ENCODE peak calls at places on chromosomes 2 and 18, in five cellular contexts. X, O, W, M and S are unnamed samples.

GRCh38 chr2:11056614-11057013 is 98.7 kb upstream of the SLC66A3 start:
- DNase-seq in X (no peak), O (peak; percentile 79), W (peak; percentile 97), M (no peak), S (no peak)

GRCh38 chr2:183010112-183010511 is 28.1 kb downstream of the NCKAP1 start:
- DNase-seq in X (no peak), O (peak; percentile 42), W (peak; percentile 60), M (no peak), S (no peak)

GRCh38 chr2:130760754-130761751 is 5.7 kb downstream of the AMER3 start:
- DNase-seq in X (no peak), O (no peak), W (no peak), M (peak; percentile 38), S (no peak)

GRCh38 chr2:63642941-63643340 is 54.2 kb downstream of the MDH1 start:
- DNase-seq in X (no peak), O (no peak), W (no peak), M (no peak), S (no peak)

GRCh38 chr2:1731963-1732768 is 12.1 kb downstream of the PXDN start:
- DNase-seq in X (no peak), O (peak; percentile 93), W (peak; percentile 91), M (peak; percentile 60), S (peak; percentile 59)

GRCh38 chr18:50870138-50870845 is 8.6 kb upstream of the ME2 start:
- DNase-seq in X (no peak), O (no peak), W (peak; percentile 74), M (no peak), S (no peak)

GRCh38 chr18:41870817-41871216 is 84.2 kb upstream of the PIK3C3 start:
- DNase-seq in X (no peak), O (no peak), W (peak; percentile 19), M (no peak), S (no peak)

GRCh38 chr2:231911381-231911780 is 14.8 kb downstream of the NPPC start:
- DNase-seq in X (no peak), O (no peak), W (no peak), M (no peak), S (peak; percentile 9)

GRCh38 chr2:109129921-109130725 is 1.1 kb downstream of the SH3RF3 start:
- DNase-seq in X (no peak), O (no peak), W (peak; percentile 7), M (no peak), S (no peak)

GRCh38 chr2:197279997-197280756 is 30.4 kb downstream of the ANKRD44 start:
- DNase-seq in X (no peak), O (no peak), W (peak; percentile 71), M (no peak), S (no peak)

GRCh38 chr18:63447066-63447465 is 24.8 kb upstream of the VPS4B start:
- DNase-seq in X (no peak), O (no peak), W (no peak), M (no peak), S (no peak)

GRCh38 chr2:22340711-22341110 is 1044.3 kb upstream of the KLHL29 start:
- DNase-seq in X (no peak), O (no peak), W (no peak), M (no peak), S (no peak)

GRCh38 chr2:34486945-34487344 is 887.8 kb upstream of the FAM98A start:
- DNase-seq in X (no peak), O (no peak), W (no peak), M (no peak), S (no peak)

GRCh38 chr2:37713258-37713700 is 41.8 kb upstream of the CDC42EP3 start:
- DNase-seq in X (no peak), O (peak; percentile 80), W (peak; percentile 94), M (no peak), S (no peak)

GRCh38 chr18:5510109-5510846 is 33.5 kb downstream of the EPB41L3 start:
- DNase-seq in X (no peak), O (no peak), W (peak; percentile 54), M (no peak), S (no peak)

GRCh38 chr2:66840321-66841014 is 405.5 kb downstream of the MEIS1 start:
- DNase-seq in X (no peak), O (peak; percentile 47), W (no peak), M (no peak), S (no peak)

GRCh38 chr2:27083410-27084296 is 2.9 kb upstream of the KHK start:
- DNase-seq in X (no peak), O (no peak), W (no peak), M (peak; percentile 79), S (no peak)

GRCh38 chr2:127176371-127177311 is 43.5 kb downstream of the CYP27C1 start:
- DNase-seq in X (no peak), O (no peak), W (no peak), M (peak; percentile 92), S (no peak)

GRCh38 chr2:168138911-168139310 is 108.5 kb downstream of the STK39 start:
- DNase-seq in X (no peak), O (no peak), W (no peak), M (no peak), S (no peak)

GRCh38 chr18:63402246-63403164 is 19.8 kb downstream of the VPS4B start:
- DNase-seq in X (no peak), O (no peak), W (no peak), M (no peak), S (no peak)

GRCh38 chr2:215749092-215749957 is 264.0 kb downstream of the MREG start:
- DNase-seq in X (peak; percentile 66), O (no peak), W (peak; percentile 29), M (peak; percentile 85), S (no peak)

GRCh38 chr18:76882186-76882585 is 59.8 kb downstream of the ZNF236 start:
- DNase-seq in X (no peak), O (no peak), W (no peak), M (no peak), S (no peak)

GRCh38 chr18:70195852-70196434 is 9.5 kb downstream of the RTTN start:
- DNase-seq in X (no peak), O (no peak), W (peak; percentile 27), M (no peak), S (no peak)

GRCh38 chr2:162025121-162025911 is 48.7 kb downstream of the DPP4 start:
- DNase-seq in X (no peak), O (peak; percentile 60), W (peak; percentile 66), M (no peak), S (no peak)

GRCh38 chr2:222318026-222318711 is 19.4 kb upstream of the PAX3 start:
- DNase-seq in X (peak; percentile 83), O (peak; percentile 4), W (peak; percentile 56), M (peak; percentile 83), S (no peak)

GRCh38 chr18:34787931-34788532 is 77.9 kb downstream of the DTNA start:
- DNase-seq in X (no peak), O (no peak), W (peak; percentile 25), M (no peak), S (no peak)

GRCh38 chr2:217510790-217511291 is 492.0 kb downstream of the TNS1 start:
- DNase-seq in X (no peak), O (peak; percentile 87), W (peak; percentile 74), M (no peak), S (no peak)
- TF ChIP-seq CTCF in X (no peak), O (peak; percentile 73), W (peak; percentile 91), M (peak; percentile 71), S (peak; percentile 90)

GRCh38 chr2:174729797-174730529 is 34.3 kb downstream of the CHRNA1 start:
- DNase-seq in X (no peak), O (no peak), W (no peak), M (no peak), S (no peak)
- TF ChIP-seq CTCF in X (no peak), O (no peak), W (no peak), M (no peak), S (no peak)

GRCh38 chr2:52976132-52976949 is 791.3 kb upstream of the CHAC2 start:
- DNase-seq in X (no peak), O (peak; percentile 6), W (peak; percentile 14), M (no peak), S (no peak)
- TF ChIP-seq CTCF in X (no peak), O (peak; percentile 89), W (peak; percentile 71), M (peak; percentile 21), S (peak; percentile 62)

DNA sequence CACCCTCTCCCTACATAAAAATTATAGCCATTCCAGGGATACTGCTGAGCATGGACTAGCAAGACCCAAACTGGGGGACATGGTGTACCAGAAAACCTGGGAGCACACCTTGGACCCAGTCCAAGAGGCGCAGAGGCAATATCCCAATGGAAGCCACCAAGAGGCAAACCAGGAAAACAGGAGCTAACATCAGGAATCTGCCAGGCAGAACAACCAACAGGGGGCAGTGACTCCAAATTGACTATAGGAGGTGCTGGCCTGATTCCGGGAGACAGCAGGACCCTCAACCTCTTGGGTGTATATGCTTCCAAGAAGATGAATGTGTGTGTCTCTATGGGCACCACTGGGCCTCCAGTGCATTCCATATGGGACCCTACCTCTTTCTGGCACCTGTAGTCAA is 172.7 kb upstream of the ARL4C start:
- DNase-seq in X (no peak), O (no peak), W (no peak), M (no peak), S (no peak)
- TF ChIP-seq CTCF in X (no peak), O (peak; percentile 17), W (no peak), M (peak; percentile 3), S (peak; percentile 38)

GRCh38 chr2:120741514-120742448 is 6.1 kb downstream of the GLI2 start:
- DNase-seq in X (no peak), O (no peak), W (no peak), M (no peak), S (no peak)

GRCh38 chr2:120740375-120740764 is 4.7 kb downstream of the GLI2 start:
- DNase-seq in X (no peak), O (no peak), W (no peak), M (no peak), S (no peak)

GRCh38 chr2:120738786-120739771 is 3.4 kb downstream of the GLI2 start:
- DNase-seq in X (no peak), O (no peak), W (no peak), M (no peak), S (no peak)

GRCh38 chr2:120743657-120744056 is 8.0 kb downstream of the GLI2 start:
- DNase-seq in X (no peak), O (no peak), W (no peak), M (no peak), S (no peak)

DNA sequence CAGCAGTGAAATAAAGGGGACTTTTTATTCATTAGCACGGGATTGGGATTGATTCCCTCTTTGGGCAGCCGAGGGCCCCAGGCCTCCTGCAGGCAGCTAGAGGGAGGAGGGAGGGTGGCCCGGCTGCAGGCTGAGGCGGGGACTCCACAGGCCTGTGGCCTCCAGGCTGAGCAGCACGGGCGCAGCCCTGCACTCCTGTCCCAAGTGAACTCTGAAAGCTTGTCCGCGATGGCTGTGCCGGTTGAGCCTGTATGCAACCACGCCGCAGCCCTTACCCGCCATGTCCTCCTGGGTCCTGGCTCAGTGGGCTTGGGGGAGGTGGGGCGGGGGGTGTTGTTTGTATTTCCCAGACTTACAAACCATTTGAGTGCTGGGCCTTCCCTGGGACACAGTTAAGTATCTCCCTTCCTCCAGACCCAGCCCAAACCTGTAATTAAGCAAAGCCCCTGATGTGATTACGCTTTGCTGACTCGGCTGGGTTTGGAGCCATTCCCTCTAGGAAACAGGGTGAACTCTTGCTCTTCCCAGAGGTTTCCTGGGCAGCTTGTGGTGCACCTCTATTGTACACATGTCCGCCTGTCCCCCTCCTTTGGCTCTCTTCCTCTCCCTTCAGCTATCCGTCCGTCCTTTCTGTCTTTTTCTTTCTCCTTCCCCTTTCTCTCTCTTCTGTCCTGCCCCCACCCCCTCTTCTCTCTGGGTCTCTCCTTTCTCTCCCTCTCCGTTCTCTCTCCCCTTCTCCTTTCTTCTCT is 5.3 kb downstream of the GLI2 start:
- DNase-seq in X (no peak), O (no peak), W (no peak), M (no peak), S (no peak)
- TF ChIP-seq CTCF in X (no peak), O (peak; percentile 22), W (no peak), M (no peak), S (no peak)

GRCh38 chr2:169891593-169892298 is 64.5 kb downstream of the UBR3 start:
- DNase-seq in X (no peak), O (peak; percentile 21), W (peak; percentile 43), M (no peak), S (no peak)
- TF ChIP-seq CTCF in X (no peak), O (no peak), W (no peak), M (no peak), S (no peak)